ENCODE peak calls at places on chromosome 12, in four cellular contexts. X is activated B cell treated with CpG ODN at 0.5 μM for 24 hours, W is hepatocyte, T is HFF-Myc. R is an unnamed sample.

GRCh38 chr12:114732426-114733030 is 48.6 kb upstream of the TBX3 start:
- DNase-seq in X (no peak), W (no peak), T (no peak), R (no peak)

GRCh38 chr12:6962285-6963015 is 8.0 kb downstream of the PHB2 start:
- DNase-seq in X (peak), W (peak), T (no peak), R (peak)

GRCh38 chr12:1122803-1123202 is 131.8 kb downstream of the ERC1 start:
- DNase-seq in X (no peak), W (no peak), T (no peak), R (no peak)

GRCh38 chr12:117412465-117413190 is 51.2 kb upstream of the NOS1 start:
- DNase-seq in X (no peak), W (no peak), T (no peak), R (no peak)

GRCh38 chr12:50545213-50545612 is 40.4 kb downstream of the DIP2B start:
- DNase-seq in X (no peak), W (no peak), T (no peak), R (no peak)

GRCh38 chr12:44858456-44858855 is 17.7 kb downstream of the NELL2 start:
- DNase-seq in X (no peak), W (no peak), T (no peak), R (no peak)

GRCh38 chr12:10027311-10028099 is 3.0 kb upstream of the CLEC9A start:
- DNase-seq in X (no peak), W (no peak), T (peak), R (no peak)

GRCh38 chr12:32178341-32179010 is 71.8 kb downstream of the BICD1 start:
- DNase-seq in X (no peak), W (no peak), T (no peak), R (no peak)

GRCh38 chr12:2739832-2740641 is 54.7 kb upstream of the FKBP4 start:
- DNase-seq in X (no peak), W (peak), T (peak), R (no peak)

GRCh38 chr12:15209782-15210181 is 11.4 kb downstream of the RERG start:
- DNase-seq in X (no peak), W (no peak), T (no peak), R (no peak)

GRCh38 chr12:25276199-25276937 is 25.6 kb upstream of the KRAS start:
- DNase-seq in X (no peak), W (peak), T (peak), R (no peak)

GRCh38 chr12:16504200-16504599 is 101.8 kb downstream of the LMO3 start:
- DNase-seq in X (no peak), W (no peak), T (no peak), R (no peak)

DNA sequence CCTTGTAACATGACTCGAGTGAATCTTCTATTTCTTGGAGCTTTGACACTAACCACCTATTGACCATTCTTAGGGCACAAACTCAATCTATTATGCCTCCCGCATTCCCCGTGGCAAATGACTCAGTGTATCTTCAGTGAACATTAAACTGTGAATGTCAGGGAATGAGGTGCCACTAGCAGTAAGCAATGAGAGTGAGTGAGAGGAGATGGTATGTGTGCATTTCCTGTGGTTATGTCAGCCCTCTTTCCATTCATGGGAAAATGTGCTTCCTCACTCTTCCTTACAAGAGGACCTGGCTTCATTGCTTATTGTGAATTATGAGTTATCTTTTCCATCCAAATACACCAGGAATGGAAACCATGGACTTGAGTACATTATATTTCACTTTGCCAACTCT is 229.2 kb downstream of the EMP1 start:
- DNase-seq in X (no peak), W (no peak), T (no peak), R (no peak)
- TF ChIP-seq CTCF in X (no peak), W (no peak), T (no peak), R (no peak)

GRCh38 chr12:57521475-57522018 is 1.1 kb upstream of the MBD6 start:
- DNase-seq in X (peak), W (peak), T (no peak), R (peak)
- TF ChIP-seq CTCF in X (no peak), W (peak), T (no peak), R (peak)

GRCh38 chr12:74015118-74015517 is 522.5 kb upstream of the ATXN7L3B start:
- DNase-seq in X (no peak), W (no peak), T (no peak), R (no peak)
- TF ChIP-seq CTCF in X (no peak), W (no peak), T (no peak), R (no peak)

GRCh38 chr12:94875525-94875924 is 128.0 kb downstream of the NDUFA12 start:
- DNase-seq in X (no peak), W (peak), T (peak), R (no peak)
- TF ChIP-seq CTCF in X (no peak), W (peak), T (no peak), R (no peak)

GRCh38 chr12:57459055-57459749 is 383 bp upstream of the GLI1 start:
- DNase-seq in X (peak), W (peak), T (peak), R (peak)
- TF ChIP-seq CTCF in X (peak), W (peak), T (peak), R (peak)

GRCh38 chr12:29086325-29087271 is 62.5 kb upstream of the FAR2 start:
- DNase-seq in X (no peak), W (no peak), T (no peak), R (no peak)

DNA sequence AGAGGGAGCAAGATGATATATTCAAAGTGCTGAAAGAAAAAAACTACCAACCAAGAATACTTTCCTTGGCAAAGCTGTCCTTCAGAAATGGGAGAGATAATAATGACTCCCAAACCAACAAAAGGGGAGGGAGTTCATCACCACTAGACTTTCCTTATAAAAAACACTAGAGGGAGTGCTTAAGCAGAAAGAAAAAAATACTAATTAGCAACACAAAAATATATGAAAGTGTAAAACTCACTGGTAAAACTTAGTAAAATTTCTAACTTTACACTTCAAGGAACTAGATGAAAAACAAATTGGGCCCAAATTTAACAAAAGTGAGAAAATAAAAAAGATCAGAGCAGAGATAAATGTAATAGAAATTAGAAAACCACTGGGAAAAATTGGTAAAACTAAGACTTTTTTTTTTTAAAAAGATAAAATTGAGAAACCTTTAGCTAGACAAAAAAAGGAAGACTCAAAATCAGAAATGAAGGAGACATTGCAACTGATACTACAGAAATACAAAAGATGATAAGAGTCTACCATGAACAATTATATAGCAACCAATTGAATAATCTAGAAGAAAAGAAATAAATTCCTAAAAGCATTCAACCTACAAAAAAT is 60.4 kb upstream of the FAR2 start:
- DNase-seq in X (no peak), W (no peak), T (peak), R (no peak)
- TF ChIP-seq CTCF in X (no peak), W (peak), T (peak), R (no peak)

R was measured in ovary.